ENCODE peak calls at places on chromosomes 11 and 22, in nine cellular contexts. L, O, J, G, C, Z, P, A and U are unnamed samples.

GRCh38 chr11:2862395-2862949 is 23.1 kb downstream of the CDKN1C start:
- DNase-seq in G (no peak), J (no peak), C (no peak), Z (no peak), O (no peak), P (no peak), A (no peak), L (no peak), U (no peak)

GRCh38 chr11:41446566-41446965 is 12.9 kb downstream of the LRRC4C start:
- DNase-seq in O (peak), C (no peak), J (no peak), A (no peak), G (no peak), Z (no peak), P (no peak), L (no peak), U (no peak)

GRCh38 chr22:41801886-41802285 is 1.4 kb downstream of the CCDC134 start:
- DNase-seq in C (no peak), L (no peak), G (no peak), P (no peak), O (no peak), J (no peak), A (no peak), Z (no peak), U (no peak)

GRCh38 chr11:100942016-100942415 is 187.6 kb downstream of the PGR start:
- DNase-seq in O (no peak), P (peak), J (no peak), C (peak), Z (no peak), A (no peak), G (no peak), L (peak), U (no peak)

GRCh38 chr11:84437129-84438123 is 1151.3 kb upstream of the CCDC90B start:
- DNase-seq in O (no peak), Z (no peak), C (no peak), L (no peak), A (no peak), J (no peak), G (peak), P (no peak), U (no peak)

GRCh38 chr22:31540966-31541365 is 44.6 kb downstream of the SFI1 start:
- DNase-seq in J (no peak), Z (no peak), P (no peak), G (no peak), O (no peak), A (no peak), C (no peak), L (no peak), U (no peak)

GRCh38 chr11:114960117-114960516 is 281.8 kb downstream of the NXPE2 start:
- DNase-seq in L (no peak), C (no peak), G (no peak), A (no peak), O (no peak), J (no peak), P (no peak), Z (no peak), U (no peak)

GRCh38 chr11:7612661-7613393 is 60.5 kb downstream of the CYB5R2 start:
- DNase-seq in P (no peak), C (no peak), A (no peak), O (no peak), Z (no peak), G (peak), J (no peak), L (peak), U (no peak)

GRCh38 chr11:9796276-9796675 is 132.4 kb downstream of the SWAP70 start:
- DNase-seq in J (no peak), C (no peak), O (no peak), Z (no peak), G (no peak), A (no peak), P (no peak), L (no peak), U (no peak)

GRCh38 chr11:33059331-33060007 is 20.1 kb downstream of the TCP11L1 start:
- DNase-seq in C (no peak), Z (no peak), J (no peak), L (no peak), P (no peak), O (no peak), A (no peak), G (no peak), U (no peak)

GRCh38 chr11:64691543-64691942 is 31.5 kb downstream of the NRXN2 start:
- DNase-seq in A (no peak), Z (no peak), C (no peak), G (no peak), J (no peak), L (no peak), O (no peak), P (no peak), U (no peak)

GRCh38 chr11:833114-833791 is 501 bp downstream of the CD151 start:
- DNase-seq in A (no peak), G (peak), J (peak), C (peak), O (no peak), L (peak), P (peak), Z (peak), U (no peak)

GRCh38 chr11:91653091-91653754 is 571.4 kb upstream of the FAT3 start:
- DNase-seq in J (no peak), O (peak), G (peak), L (no peak), P (no peak), A (no peak), Z (no peak), C (no peak), U (peak)

GRCh38 chr11:74226907-74227306 is 55.8 kb downstream of the PPME1 start:
- DNase-seq in Z (no peak), C (no peak), G (no peak), L (no peak), P (no peak), O (no peak), J (no peak), A (no peak), U (no peak)

GRCh38 chr11:119169272-119169719 is 771 bp downstream of the NLRX1 start:
- DNase-seq in C (peak), Z (peak), G (peak), J (no peak), A (peak), L (peak), O (peak), P (peak), U (no peak)

GRCh38 chr22:49756201-49756600 is 71.5 kb downstream of the BRD1 start:
- DNase-seq in O (no peak), C (no peak), Z (no peak), A (no peak), P (no peak), L (no peak), G (no peak), J (no peak), U (no peak)

GRCh38 chr22:43858156-43858895 is 4.0 kb downstream of the SULT4A1 start:
- DNase-seq in G (no peak), A (no peak), C (no peak), Z (no peak), O (no peak), J (no peak), L (no peak), P (no peak), U (no peak)

GRCh38 chr11:106161775-106162174 is 84.3 kb downstream of the AASDHPPT start:
- DNase-seq in J (no peak), P (no peak), O (no peak), L (no peak), G (no peak), A (no peak), C (no peak), Z (no peak), U (no peak)

GRCh38 chr11:67373916-67374570 is 645 bp upstream of the CLCF1 start:
- DNase-seq in P (peak), G (peak), L (peak), O (peak), C (peak), J (peak), Z (peak), A (peak), U (peak)

GRCh38 chr11:126607374-126607773 is 251.9 kb downstream of the ST3GAL4 start:
- DNase-seq in O (peak), L (peak), G (peak), A (no peak), P (peak), J (no peak), Z (no peak), C (peak), U (no peak)

GRCh38 chr11:65498042-65498726 is 661 bp upstream of the MALAT1 start:
- DNase-seq in O (no peak), G (peak), L (peak), Z (peak), J (peak), P (no peak), C (no peak), A (peak), U (no peak)

GRCh38 chr11:77073328-77074001 is 6.7 kb downstream of the CAPN5 start:
- DNase-seq in P (peak), G (peak), C (peak), J (no peak), Z (no peak), A (peak), O (peak), L (peak), U (peak)

GRCh38 chr11:2811206-2812091 is 74.1 kb downstream of the CDKN1C start:
- DNase-seq in C (no peak), A (no peak), L (no peak), G (no peak), P (peak), Z (no peak), O (no peak), J (no peak), U (no peak)

DNA sequence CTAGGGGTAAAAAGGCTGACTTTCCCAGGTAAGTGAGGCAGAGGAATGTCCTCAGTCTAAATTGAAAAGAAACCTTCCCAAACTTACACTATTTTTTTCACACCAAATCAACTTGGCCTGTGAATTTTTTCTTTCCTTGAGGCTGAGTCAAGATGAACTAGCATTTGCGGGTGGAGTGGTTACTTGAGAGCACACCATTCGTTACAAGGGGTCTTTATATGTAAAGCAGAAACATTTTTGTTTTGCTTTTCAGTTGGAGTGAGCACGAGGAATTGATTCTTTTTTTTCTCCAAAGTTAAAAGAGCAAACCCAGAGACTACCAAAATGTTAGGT is 36.4 kb downstream of the MAML2 start:
- DNase-seq in Z (no peak), C (no peak), A (no peak), G (no peak), P (no peak), J (no peak), L (no peak), O (no peak), U (no peak)
- H3K4me3 ChIP-seq in Z (no peak), C (no peak), A (peak), G (no peak), P (peak), J (no peak), L (peak), O (peak), U (peak)

DNA sequence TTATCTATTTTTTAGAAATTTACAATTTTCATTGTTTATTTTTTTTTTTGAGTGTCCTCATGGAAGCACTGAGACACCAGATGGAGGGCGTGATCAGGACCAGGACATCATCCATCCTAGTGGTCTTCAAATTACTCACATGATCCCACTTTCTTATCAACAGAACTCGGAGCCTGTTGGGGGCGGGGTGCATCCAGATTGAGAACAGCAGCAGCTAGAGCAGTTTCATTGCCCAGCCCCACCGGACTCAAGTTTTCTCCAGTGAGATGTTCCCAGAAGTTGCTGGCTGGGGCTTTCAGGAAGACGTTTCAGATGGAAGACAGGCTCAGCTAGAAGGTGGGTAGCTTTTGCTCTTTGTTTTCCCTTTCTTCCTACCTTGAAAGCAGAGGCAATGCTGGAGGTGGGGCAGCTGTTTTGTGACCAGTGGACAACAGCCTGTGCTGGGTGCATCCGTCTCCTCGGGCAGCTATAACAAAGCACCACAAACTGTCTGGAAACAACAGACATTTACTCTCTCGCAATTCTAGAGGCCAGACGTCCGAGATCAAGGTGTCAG is 562.1 kb downstream of the TBC1D22A start:
- DNase-seq in P (no peak), L (no peak), O (no peak), Z (no peak), J (no peak), G (no peak), A (no peak), C (no peak), U (no peak)
- H3K4me3 ChIP-seq in P (no peak), L (no peak), O (no peak), Z (no peak), J (no peak), G (no peak), A (no peak), C (no peak), U (no peak)

GRCh38 chr22:29689872-29690213 is 30.0 kb upstream of the CABP7 start:
- DNase-seq in G (peak), C (peak), A (peak), L (peak), O (peak), P (peak), Z (peak), J (no peak), U (no peak)
- H3K4me3 ChIP-seq in G (no peak), C (no peak), A (no peak), L (no peak), O (no peak), P (no peak), Z (no peak), J (no peak), U (no peak)

GRCh38 chr22:37218399-37218770 is 6.1 kb upstream of the SSTR3 start:
- DNase-seq in P (no peak), O (no peak), J (no peak), G (no peak), A (no peak), C (no peak), Z (no peak), L (no peak), U (no peak)
- H3K4me3 ChIP-seq in P (no peak), O (no peak), J (peak), G (no peak), A (no peak), C (no peak), Z (peak), L (no peak), U (no peak)

DNA sequence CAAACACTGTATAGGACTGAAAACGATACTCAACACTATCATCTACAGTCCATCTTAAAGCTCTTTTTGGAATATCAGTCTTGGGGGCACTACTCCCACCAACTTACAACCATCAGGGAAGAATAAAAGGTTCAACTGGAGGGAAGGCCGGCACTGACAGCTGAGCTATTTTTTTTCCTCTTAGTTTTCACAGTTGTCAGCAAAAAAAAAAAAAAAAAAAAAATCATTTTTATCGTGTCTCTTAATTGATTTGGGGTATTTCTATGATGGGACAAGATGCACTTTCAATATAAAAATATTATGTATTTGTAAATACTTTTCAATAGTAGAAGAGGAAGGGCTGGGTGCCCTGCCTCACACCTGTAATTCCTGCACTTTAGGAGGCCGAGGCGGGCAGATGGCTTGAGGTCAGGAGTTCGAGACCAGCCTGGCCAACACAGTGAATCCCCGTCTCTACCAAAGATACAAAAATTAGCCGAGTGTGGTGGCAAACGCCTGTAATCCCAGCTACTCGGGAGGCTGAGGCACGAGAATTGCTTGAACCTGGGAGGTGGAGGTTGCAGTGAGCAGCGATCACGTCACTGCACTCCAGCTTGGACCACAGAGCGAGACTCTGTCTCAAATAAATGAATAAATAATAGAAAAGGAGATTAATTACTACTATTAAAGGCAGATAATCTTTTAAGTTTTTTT is 1.5 kb downstream of the KIF18A start:
- DNase-seq in L (no peak), Z (no peak), A (no peak), O (no peak), G (no peak), C (no peak), P (no peak), J (no peak), U (no peak)
- H3K4me3 ChIP-seq in L (peak), Z (no peak), A (no peak), O (peak), G (no peak), C (no peak), P (no peak), J (no peak), U (peak)

GRCh38 chr22:27748355-27749168 is 53.0 kb downstream of the MN1 start:
- DNase-seq in C (no peak), G (peak), O (peak), Z (no peak), P (no peak), A (peak), L (peak), J (no peak), U (peak)
- H3K4me3 ChIP-seq in C (no peak), G (no peak), O (no peak), Z (no peak), P (no peak), A (no peak), L (no peak), J (no peak), U (no peak)